ENCODE peak calls at places on chromosomes 7 and 10, in seven cellular contexts. One of them, this sample, is unnamed.

GRCh38 chr10:71974489-71975011 is 10.4 kb downstream of the CHST3 start:
- DNase-seq in mesenchymal stem cell: peak; percentile 75
- DNase-seq in mesendoderm: peak; percentile 62
- DNase-seq in IMR-90: peak; percentile 74
- DNase-seq in neuronal stem cell: no peak
- DNase-seq in H1: no peak
- DNase-seq in trophoblast cell: peak; percentile 91
- DNase-seq in this sample: no peak

GRCh38 chr10:48461623-48462481 is 143.0 kb downstream of the ARHGAP22 start:
- DNase-seq in mesenchymal stem cell: no peak
- DNase-seq in mesendoderm: no peak
- DNase-seq in IMR-90: no peak
- DNase-seq in neuronal stem cell: no peak
- DNase-seq in H1: no peak
- DNase-seq in trophoblast cell: no peak
- DNase-seq in this sample: no peak

GRCh38 chr10:11146402-11147171 is 128.9 kb downstream of the CELF2 start:
- DNase-seq in mesenchymal stem cell: peak; percentile 90
- DNase-seq in mesendoderm: peak; percentile 55
- DNase-seq in IMR-90: peak; percentile 9
- DNase-seq in neuronal stem cell: no peak
- DNase-seq in H1: no peak
- DNase-seq in trophoblast cell: no peak
- DNase-seq in this sample: no peak

GRCh38 chr10:75400163-75400768 is 1.3 kb downstream of the ZNF503 start:
- DNase-seq in mesenchymal stem cell: peak; percentile 63
- DNase-seq in mesendoderm: no peak
- DNase-seq in IMR-90: no peak
- DNase-seq in neuronal stem cell: no peak
- DNase-seq in H1: no peak
- DNase-seq in trophoblast cell: no peak
- DNase-seq in this sample: no peak

GRCh38 chr7:66267249-66267648 is 62.1 kb downstream of the TPST1 start:
- DNase-seq in mesenchymal stem cell: peak; percentile 91
- DNase-seq in mesendoderm: no peak
- DNase-seq in IMR-90: peak; percentile 91
- DNase-seq in neuronal stem cell: no peak
- DNase-seq in H1: no peak
- DNase-seq in trophoblast cell: peak; percentile 6
- DNase-seq in this sample: no peak

GRCh38 chr7:56079450-56080185 is 13.1 kb downstream of the PHKG1 start:
- DNase-seq in mesenchymal stem cell: no peak
- DNase-seq in mesendoderm: peak; percentile 57
- DNase-seq in IMR-90: peak; percentile 71
- DNase-seq in neuronal stem cell: no peak
- DNase-seq in H1: peak; percentile 56
- DNase-seq in trophoblast cell: no peak
- DNase-seq in this sample: peak; percentile 65

GRCh38 chr10:60537697-60538096 is 148.0 kb upstream of the ANK3 start:
- DNase-seq in mesenchymal stem cell: no peak
- DNase-seq in mesendoderm: no peak
- DNase-seq in IMR-90: peak; percentile 1
- DNase-seq in neuronal stem cell: no peak
- DNase-seq in H1: no peak
- DNase-seq in trophoblast cell: no peak
- DNase-seq in this sample: no peak

GRCh38 chr10:114031113-114031512 is 12.6 kb upstream of the ADRB1 start:
- DNase-seq in mesenchymal stem cell: no peak
- DNase-seq in mesendoderm: no peak
- DNase-seq in IMR-90: no peak
- DNase-seq in neuronal stem cell: no peak
- DNase-seq in H1: no peak
- DNase-seq in trophoblast cell: no peak
- DNase-seq in this sample: no peak

GRCh38 chr10:17432738-17433137 is 21.7 kb downstream of the ST8SIA6 start:
- DNase-seq in mesenchymal stem cell: no peak
- DNase-seq in mesendoderm: no peak
- DNase-seq in IMR-90: peak; percentile 14
- DNase-seq in neuronal stem cell: no peak
- DNase-seq in H1: peak; percentile 1
- DNase-seq in trophoblast cell: no peak
- DNase-seq in this sample: no peak

GRCh38 chr7:40826419-40827216 is 691.8 kb downstream of the SUGCT start:
- DNase-seq in mesenchymal stem cell: peak; percentile 83
- DNase-seq in mesendoderm: peak; percentile 65
- DNase-seq in IMR-90: peak; percentile 73
- DNase-seq in neuronal stem cell: peak; percentile 42
- DNase-seq in H1: no peak
- DNase-seq in trophoblast cell: peak; percentile 99
- DNase-seq in this sample: no peak
- H3K9ac ChIP-seq in mesenchymal stem cell: peak overlapping the region; percentile 84
- H3K9ac ChIP-seq in mesendoderm: no peak overlapping the region
- H3K9ac ChIP-seq in IMR-90: peak overlapping the region; percentile 30
- H3K9ac ChIP-seq in neuronal stem cell: no peak overlapping the region
- H3K9ac ChIP-seq in H1: no peak overlapping the region
- H3K9ac ChIP-seq in trophoblast cell: no peak overlapping the region
- H3K9ac ChIP-seq in this sample: no peak overlapping the region

DNA sequence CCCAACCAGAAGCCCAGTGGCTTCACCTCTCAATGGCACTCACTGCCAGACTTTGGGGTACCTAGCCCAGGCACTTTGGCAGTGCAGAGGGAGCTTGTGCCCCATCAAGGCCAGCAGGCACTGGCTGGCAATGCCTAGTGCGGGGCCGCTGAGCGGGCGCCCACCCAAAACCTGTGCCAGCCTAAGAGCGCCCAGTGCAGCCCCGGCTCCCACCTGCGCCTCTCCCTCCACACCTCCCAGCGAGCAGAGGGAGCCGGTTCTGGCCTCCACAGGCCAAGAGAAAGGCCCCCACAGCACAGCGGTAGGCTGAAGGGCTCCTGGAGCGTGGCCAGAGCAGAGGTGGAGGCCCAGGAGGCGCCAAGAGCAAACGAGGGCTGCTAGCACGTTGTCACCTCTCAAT is 930.8 kb downstream of the IPMK start:
- DNase-seq in mesenchymal stem cell: no peak
- DNase-seq in mesendoderm: no peak
- DNase-seq in IMR-90: no peak
- DNase-seq in neuronal stem cell: no peak
- DNase-seq in H1: no peak
- DNase-seq in trophoblast cell: no peak
- DNase-seq in this sample: no peak
- H3K4ac ChIP-seq in mesenchymal stem cell: no peak overlapping the region
- H3K4ac ChIP-seq in mesendoderm: no peak overlapping the region
- H3K4ac ChIP-seq in IMR-90: no peak overlapping the region
- H3K4ac ChIP-seq in neuronal stem cell: no peak overlapping the region
- H3K4ac ChIP-seq in H1: no peak overlapping the region
- H3K4ac ChIP-seq in trophoblast cell: no peak overlapping the region
- H3K4ac ChIP-seq in this sample: no peak overlapping the region

GRCh38 chr7:51350195-51350896 is 33.7 kb upstream of the COBL start:
- DNase-seq in mesenchymal stem cell: peak; percentile 24
- DNase-seq in mesendoderm: no peak
- DNase-seq in IMR-90: no peak
- DNase-seq in neuronal stem cell: no peak
- DNase-seq in H1: no peak
- DNase-seq in trophoblast cell: peak; percentile 40
- DNase-seq in this sample: no peak
- H3K9ac ChIP-seq in mesenchymal stem cell: no peak overlapping the region
- H3K9ac ChIP-seq in mesendoderm: no peak overlapping the region
- H3K9ac ChIP-seq in IMR-90: no peak overlapping the region
- H3K9ac ChIP-seq in neuronal stem cell: no peak overlapping the region
- H3K9ac ChIP-seq in H1: no peak overlapping the region
- H3K9ac ChIP-seq in trophoblast cell: no peak overlapping the region
- H3K9ac ChIP-seq in this sample: no peak overlapping the region

DNA sequence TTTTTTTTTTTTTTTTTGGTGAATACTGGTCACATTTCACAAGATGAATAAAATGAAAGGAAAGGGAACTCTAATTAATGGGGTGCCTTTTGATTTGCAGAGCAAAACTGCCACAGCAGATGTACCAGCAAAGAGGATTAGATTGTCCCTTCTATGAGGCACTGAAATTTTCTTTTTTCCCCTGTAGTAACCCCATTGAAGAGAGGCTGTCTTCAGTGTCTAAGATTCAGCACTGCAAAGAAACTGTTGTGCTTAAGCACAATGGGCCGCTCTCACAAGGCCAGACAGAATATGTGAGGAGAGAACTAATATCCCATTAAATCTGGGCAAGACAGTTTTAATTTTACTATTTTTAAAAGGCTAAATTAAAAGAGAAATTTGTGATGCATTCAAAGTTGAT is 74.9 kb upstream of the PTPRZ1 start:
- DNase-seq in mesenchymal stem cell: no peak
- DNase-seq in mesendoderm: no peak
- DNase-seq in IMR-90: no peak
- DNase-seq in neuronal stem cell: peak; percentile 63
- DNase-seq in H1: no peak
- DNase-seq in trophoblast cell: no peak
- DNase-seq in this sample: no peak
- H3K4ac ChIP-seq in mesenchymal stem cell: no peak overlapping the region
- H3K4ac ChIP-seq in mesendoderm: no peak overlapping the region
- H3K4ac ChIP-seq in IMR-90: no peak overlapping the region
- H3K4ac ChIP-seq in neuronal stem cell: no peak overlapping the region
- H3K4ac ChIP-seq in H1: no peak overlapping the region
- H3K4ac ChIP-seq in trophoblast cell: no peak overlapping the region
- H3K4ac ChIP-seq in this sample: no peak overlapping the region

This sample was measured in H9.